ENCODE peak calls at places on chromosomes 6 and 20, in six cellular contexts. One of them, this sample, is unnamed.

GRCh38 chr6:138410048-138410735 is 6.2 kb downstream of the HEBP2 start:
- DNase-seq in A549: no peak
- DNase-seq in spleen: no peak
- DNase-seq in body of pancreas: peak
- DNase-seq in stomach: no peak
- DNase-seq in heart left ventricle: no peak
- DNase-seq in this sample: no peak

GRCh38 chr20:14445902-14446301 is 108.5 kb upstream of the FLRT3 start:
- DNase-seq in A549: no peak
- DNase-seq in spleen: no peak
- DNase-seq in body of pancreas: no peak
- DNase-seq in stomach: no peak
- DNase-seq in heart left ventricle: no peak
- DNase-seq in this sample: no peak

GRCh38 chr20:53660078-53660909 is 66.7 kb upstream of the ZNF217 start:
- DNase-seq in A549: no peak
- DNase-seq in spleen: peak
- DNase-seq in body of pancreas: no peak
- DNase-seq in stomach: no peak
- DNase-seq in heart left ventricle: peak
- DNase-seq in this sample: peak

GRCh38 chr6:73969982-73970960 is 274.3 kb downstream of the CD109 start:
- DNase-seq in A549: peak
- DNase-seq in spleen: no peak
- DNase-seq in body of pancreas: peak
- DNase-seq in stomach: no peak
- DNase-seq in heart left ventricle: no peak
- DNase-seq in this sample: no peak

GRCh38 chr20:507933-508332 is 35.7 kb downstream of the CSNK2A1 start:
- DNase-seq in A549: no peak
- DNase-seq in spleen: no peak
- DNase-seq in body of pancreas: no peak
- DNase-seq in stomach: no peak
- DNase-seq in heart left ventricle: no peak
- DNase-seq in this sample: no peak

GRCh38 chr6:7545509-7546369 is 4.3 kb downstream of the DSP start:
- DNase-seq in A549: no peak
- DNase-seq in spleen: no peak
- DNase-seq in body of pancreas: no peak
- DNase-seq in stomach: no peak
- DNase-seq in heart left ventricle: no peak
- DNase-seq in this sample: no peak

GRCh38 chr6:14216931-14217684 is 99.5 kb downstream of the CD83 start:
- DNase-seq in A549: no peak
- DNase-seq in spleen: no peak
- DNase-seq in body of pancreas: no peak
- DNase-seq in stomach: no peak
- DNase-seq in heart left ventricle: no peak
- DNase-seq in this sample: no peak

GRCh38 chr20:5714261-5715041 is 35.8 kb upstream of the SHLD1 start:
- DNase-seq in A549: peak
- DNase-seq in spleen: no peak
- DNase-seq in body of pancreas: peak
- DNase-seq in stomach: no peak
- DNase-seq in heart left ventricle: peak
- DNase-seq in this sample: no peak

GRCh38 chr6:878179-878578 is 185.2 kb upstream of the EXOC2 start:
- DNase-seq in A549: no peak
- DNase-seq in spleen: no peak
- DNase-seq in body of pancreas: no peak
- DNase-seq in stomach: no peak
- DNase-seq in heart left ventricle: no peak
- DNase-seq in this sample: no peak

GRCh38 chr6:5751525-5752252 is 255.0 kb downstream of the NRN1 start:
- DNase-seq in A549: no peak
- DNase-seq in spleen: no peak
- DNase-seq in body of pancreas: no peak
- DNase-seq in stomach: no peak
- DNase-seq in heart left ventricle: no peak
- DNase-seq in this sample: peak

GRCh38 chr6:24147453-24148153 is 21.6 kb downstream of the NRSN1 start:
- DNase-seq in A549: no peak
- DNase-seq in spleen: no peak
- DNase-seq in body of pancreas: no peak
- DNase-seq in stomach: no peak
- DNase-seq in heart left ventricle: no peak
- DNase-seq in this sample: no peak

GRCh38 chr20:58306421-58307261 is 2.9 kb upstream of the RAB22A start:
- DNase-seq in A549: peak
- DNase-seq in spleen: peak
- DNase-seq in body of pancreas: peak
- DNase-seq in stomach: peak
- DNase-seq in heart left ventricle: peak
- DNase-seq in this sample: peak

GRCh38 chr6:105526198-105526872 is 123.5 kb upstream of the PREP start:
- DNase-seq in A549: no peak
- DNase-seq in spleen: no peak
- DNase-seq in body of pancreas: no peak
- DNase-seq in stomach: no peak
- DNase-seq in heart left ventricle: no peak
- DNase-seq in this sample: no peak

GRCh38 chr6:5584072-5584471 is 322.8 kb downstream of the FARS2 start:
- DNase-seq in A549: peak
- DNase-seq in spleen: no peak
- DNase-seq in body of pancreas: no peak
- DNase-seq in stomach: no peak
- DNase-seq in heart left ventricle: no peak
- DNase-seq in this sample: no peak

GRCh38 chr20:3744806-3745685 is 12.6 kb downstream of the HSPA12B start:
- DNase-seq in A549: peak
- DNase-seq in spleen: peak
- DNase-seq in body of pancreas: peak
- DNase-seq in stomach: peak
- DNase-seq in heart left ventricle: peak
- DNase-seq in this sample: peak

GRCh38 chr6:84522135-84522535 is 242.3 kb downstream of the TBX18 start:
- DNase-seq in A549: peak
- DNase-seq in spleen: no peak
- DNase-seq in body of pancreas: no peak
- DNase-seq in stomach: no peak
- DNase-seq in heart left ventricle: no peak
- DNase-seq in this sample: no peak

GRCh38 chr6:40346241-40346640 is 240.9 kb downstream of the LRFN2 start:
- DNase-seq in A549: no peak
- DNase-seq in spleen: no peak
- DNase-seq in body of pancreas: no peak
- DNase-seq in stomach: no peak
- DNase-seq in heart left ventricle: no peak
- DNase-seq in this sample: peak

GRCh38 chr6:21594427-21595264 is 1.1 kb downstream of the SOX4 start:
- DNase-seq in A549: peak
- DNase-seq in spleen: peak
- DNase-seq in body of pancreas: peak
- DNase-seq in stomach: peak
- DNase-seq in heart left ventricle: peak
- DNase-seq in this sample: peak

GRCh38 chr20:33444797-33445560 is 1.4 kb upstream of the SNTA1 start:
- DNase-seq in A549: peak
- DNase-seq in spleen: no peak
- DNase-seq in body of pancreas: peak
- DNase-seq in stomach: peak
- DNase-seq in heart left ventricle: no peak
- DNase-seq in this sample: no peak

GRCh38 chr6:134097114-134097707 is 44.8 kb upstream of the SLC2A12 start:
- DNase-seq in A549: peak
- DNase-seq in spleen: no peak
- DNase-seq in body of pancreas: peak
- DNase-seq in stomach: peak
- DNase-seq in heart left ventricle: peak
- DNase-seq in this sample: no peak

GRCh38 chr20:16444056-16444777 is 129.0 kb downstream of the KIF16B start:
- DNase-seq in A549: no peak
- DNase-seq in spleen: no peak
- DNase-seq in body of pancreas: peak
- DNase-seq in stomach: no peak
- DNase-seq in heart left ventricle: peak
- DNase-seq in this sample: no peak

GRCh38 chr6:3805448-3806123 is 43.6 kb upstream of the FAM50B start:
- DNase-seq in A549: no peak
- DNase-seq in spleen: no peak
- DNase-seq in body of pancreas: no peak
- DNase-seq in stomach: no peak
- DNase-seq in heart left ventricle: no peak
- DNase-seq in this sample: no peak

GRCh38 chr6:85643530-85644373 is 1.1 kb upstream of the SYNCRIP start:
- DNase-seq in A549: peak
- DNase-seq in spleen: peak
- DNase-seq in body of pancreas: peak
- DNase-seq in stomach: peak
- DNase-seq in heart left ventricle: peak
- DNase-seq in this sample: peak
- TF ChIP-seq POLR2A in A549: peak
- TF ChIP-seq POLR2A in spleen: no peak
- TF ChIP-seq POLR2A in body of pancreas: peak
- TF ChIP-seq POLR2A in stomach: no peak
- TF ChIP-seq POLR2A in heart left ventricle: peak
- TF ChIP-seq POLR2A in this sample: no peak

DNA sequence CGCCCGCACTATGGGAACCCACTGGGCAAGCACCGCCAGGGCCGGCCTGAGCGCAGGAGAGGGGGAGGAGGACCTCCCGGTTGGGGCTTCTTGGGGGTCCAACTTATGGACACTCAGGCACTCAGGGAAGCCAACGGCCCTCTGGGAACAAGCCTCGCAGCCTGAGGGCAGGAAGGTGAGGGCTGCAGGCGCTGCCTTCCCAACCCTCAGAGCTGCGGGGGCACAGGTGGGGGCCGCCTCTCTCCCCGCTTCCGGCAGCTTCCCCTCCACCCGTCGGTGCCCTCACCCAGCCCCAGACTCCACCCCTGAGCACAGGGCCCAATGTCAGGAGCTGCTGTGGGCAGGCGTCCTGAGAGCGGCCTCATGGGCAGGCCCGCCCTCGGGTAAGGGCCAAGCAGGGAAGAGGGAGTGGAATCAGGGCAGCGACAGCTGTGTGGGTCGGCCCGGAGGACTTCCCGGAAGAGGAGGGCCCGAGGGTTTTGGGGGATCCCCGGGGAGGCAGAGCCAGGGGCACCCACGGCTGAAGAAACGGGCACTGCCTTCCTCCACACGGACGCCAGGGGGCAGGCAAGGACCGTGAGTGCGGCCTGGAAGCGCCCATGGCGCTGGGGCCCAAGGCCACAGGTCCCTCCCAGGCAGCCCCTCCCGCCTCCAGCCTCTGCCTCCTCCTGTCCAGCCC is 488 bp upstream of the PTK6 start:
- DNase-seq in A549: peak
- DNase-seq in spleen: peak
- DNase-seq in body of pancreas: peak
- DNase-seq in stomach: peak
- DNase-seq in heart left ventricle: peak
- DNase-seq in this sample: peak
- H3K4me3 ChIP-seq in A549: peak
- H3K4me3 ChIP-seq in spleen: peak
- H3K4me3 ChIP-seq in body of pancreas: no peak
- H3K4me3 ChIP-seq in stomach: peak
- H3K4me3 ChIP-seq in heart left ventricle: peak
- H3K4me3 ChIP-seq in this sample: no peak

GRCh38 chr6:31578461-31579118 is 3.2 kb downstream of the TNF start:
- DNase-seq in A549: no peak
- DNase-seq in spleen: peak
- DNase-seq in body of pancreas: peak
- DNase-seq in stomach: no peak
- DNase-seq in heart left ventricle: no peak
- DNase-seq in this sample: no peak
- TF ChIP-seq POLR2A in A549: no peak
- TF ChIP-seq POLR2A in spleen: no peak
- TF ChIP-seq POLR2A in body of pancreas: peak
- TF ChIP-seq POLR2A in stomach: no peak
- TF ChIP-seq POLR2A in heart left ventricle: no peak
- TF ChIP-seq POLR2A in this sample: no peak

DNA sequence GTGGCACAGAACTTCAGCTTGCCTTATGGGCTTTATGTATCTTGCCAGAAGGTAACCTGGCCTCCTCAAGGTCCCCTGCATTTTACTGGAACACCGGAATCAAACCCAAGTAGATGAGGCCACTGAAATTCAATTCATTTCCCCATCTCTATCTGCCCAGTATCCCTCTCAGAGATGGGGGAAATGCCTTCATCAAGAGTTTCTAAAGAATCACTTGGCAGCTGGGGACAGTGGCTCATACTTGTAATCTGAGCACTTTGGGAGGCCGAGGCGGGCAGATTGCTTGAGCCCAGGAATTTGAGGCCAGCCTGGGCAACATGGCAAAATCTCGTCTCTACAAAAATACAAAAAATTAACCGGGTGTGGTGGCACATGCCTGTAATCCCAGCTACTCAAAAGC is 12.9 kb downstream of the MDGA1 start:
- DNase-seq in A549: no peak
- DNase-seq in spleen: no peak
- DNase-seq in body of pancreas: no peak
- DNase-seq in stomach: no peak
- DNase-seq in heart left ventricle: no peak
- DNase-seq in this sample: no peak
- H3K4me3 ChIP-seq in A549: no peak
- H3K4me3 ChIP-seq in spleen: no peak
- H3K4me3 ChIP-seq in body of pancreas: no peak
- H3K4me3 ChIP-seq in stomach: no peak
- H3K4me3 ChIP-seq in heart left ventricle: no peak
- H3K4me3 ChIP-seq in this sample: no peak